ENCODE peak calls at places on chromosomes 4 and X, in six cellular contexts. E, S, T, N, A and I are unnamed samples.
A peak's percentile ranks its signal among the peaks of the same experiment; 100 is the strongest.

GRCh38 chr4:158018090-158018808 is 154.6 kb downstream of the GASK1B start:
- DNase-seq in S (peak; percentile 69), E (no peak), N (no peak), A (no peak), T (no peak), I (no peak)

GRCh38 chr4:156495109-156495508 is 476.5 kb downstream of the PDGFC start:
- DNase-seq in S (no peak), E (no peak), T (no peak), A (no peak), N (no peak), I (no peak)

GRCh38 chrX:144732588-144732987 is 514.7 kb upstream of the SPANXN1 start:
- DNase-seq in A (no peak), N (no peak), T (no peak), E (no peak), S (peak; percentile 43), I (no peak)

GRCh38 chr4:148166132-148166531 is 276.1 kb downstream of the NR3C2 start:
- DNase-seq in N (no peak), S (peak; percentile 50), T (peak; percentile 25), E (no peak), A (no peak), I (no peak)

GRCh38 chrX:86192827-86193226 is 44.6 kb downstream of the DACH2 start:
- DNase-seq in S (no peak), A (no peak), N (no peak), T (no peak), E (no peak), I (no peak)

GRCh38 chrX:41236629-41237028 is 97.3 kb upstream of the DDX3X start:
- DNase-seq in S (no peak), N (no peak), T (no peak), A (no peak), E (no peak), I (no peak)

GRCh38 chrX:39012561-39013209 is 211.4 kb downstream of the MID1IP1 start:
- DNase-seq in N (no peak), E (peak; percentile 0), S (peak; percentile 66), T (no peak), A (no peak), I (no peak)

GRCh38 chr4:15665738-15666365 is 10.7 kb upstream of the FBXL5 start:
- DNase-seq in E (no peak), S (peak; percentile 41), N (no peak), T (no peak), A (no peak), I (no peak)

GRCh38 chr4:145755802-145756201 is 75.9 kb downstream of the C4orf51 start:
- DNase-seq in E (no peak), A (no peak), T (no peak), N (no peak), S (peak; percentile 27), I (no peak)

GRCh38 chrX:46260502-46260901 is 284.7 kb downstream of the ZNF674 start:
- DNase-seq in S (peak; percentile 20), N (no peak), T (no peak), E (no peak), A (no peak), I (no peak)

GRCh38 chrX:2696698-2697215 is 5.7 kb downstream of the CD99 start:
- DNase-seq in S (peak; percentile 86), T (no peak), A (no peak), E (no peak), N (no peak), I (no peak)

GRCh38 chrX:153910446-153910845 is 6.0 kb downstream of the AVPR2 start:
- DNase-seq in E (no peak), S (no peak), T (no peak), A (no peak), N (no peak), I (no peak)

GRCh38 chrX:21166302-21166982 is 207.8 kb upstream of the CNKSR2 start:
- DNase-seq in S (peak; percentile 59), A (no peak), T (no peak), E (peak; percentile 41), N (no peak), I (no peak)

GRCh38 chr4:87853108-87853507 is 20.3 kb downstream of the MEPE start:
- DNase-seq in A (no peak), S (peak; percentile 80), E (peak; percentile 79), T (no peak), N (no peak), I (no peak)

GRCh38 chrX:29652484-29652883 is 562.9 kb upstream of the MAGEB2 start:
- DNase-seq in S (peak; percentile 92), A (no peak), E (peak; percentile 2), N (no peak), T (no peak), I (no peak)

GRCh38 chr4:119100640-119101039 is 35.0 kb upstream of the MYOZ2 start:
- DNase-seq in N (no peak), E (no peak), S (no peak), T (no peak), A (no peak), I (no peak)

GRCh38 chr4:38387348-38387747 is 276.7 kb upstream of the KLF3 start:
- DNase-seq in T (no peak), N (peak; percentile 90), A (peak; percentile 86), E (no peak), S (peak; percentile 99), I (peak; percentile 83)

GRCh38 chr4:169416997-169417396 is 146.2 kb upstream of the SH3RF1 start:
- DNase-seq in T (no peak), N (no peak), A (no peak), S (peak; percentile 41), E (no peak), I (no peak)

GRCh38 chr4:130468340-130468739 is 1372.4 kb downstream of the C4orf33 start:
- DNase-seq in N (no peak), S (no peak), E (no peak), A (no peak), T (no peak), I (no peak)

GRCh38 chrX:12702509-12703091 is 88.6 kb upstream of the PRPS2 start:
- DNase-seq in E (peak; percentile 58), S (no peak), T (no peak), A (no peak), N (peak; percentile 33), I (no peak)

GRCh38 chr4:130306566-130306965 is 1210.6 kb downstream of the C4orf33 start:
- DNase-seq in T (no peak), N (no peak), E (peak; percentile 77), A (no peak), S (no peak), I (no peak)

GRCh38 chr4:121129606-121130346 is 34.3 kb downstream of the TNIP3 start:
- DNase-seq in E (no peak), T (no peak), A (no peak), S (no peak), N (no peak), I (no peak)

GRCh38 chr4:171025776-171026175 is 787.4 kb upstream of the GALNTL6 start:
- DNase-seq in A (no peak), S (no peak), T (no peak), N (no peak), E (no peak), I (no peak)

GRCh38 chr4:124737619-124738018 is 25.1 kb upstream of the ANKRD50 start:
- DNase-seq in N (no peak), S (peak; percentile 32), E (no peak), A (no peak), T (no peak), I (no peak)

GRCh38 chrX:7448123-7448522 is 300.2 kb upstream of the PUDP start:
- DNase-seq in S (no peak), A (no peak), T (no peak), E (no peak), N (no peak), I (no peak)

DNA sequence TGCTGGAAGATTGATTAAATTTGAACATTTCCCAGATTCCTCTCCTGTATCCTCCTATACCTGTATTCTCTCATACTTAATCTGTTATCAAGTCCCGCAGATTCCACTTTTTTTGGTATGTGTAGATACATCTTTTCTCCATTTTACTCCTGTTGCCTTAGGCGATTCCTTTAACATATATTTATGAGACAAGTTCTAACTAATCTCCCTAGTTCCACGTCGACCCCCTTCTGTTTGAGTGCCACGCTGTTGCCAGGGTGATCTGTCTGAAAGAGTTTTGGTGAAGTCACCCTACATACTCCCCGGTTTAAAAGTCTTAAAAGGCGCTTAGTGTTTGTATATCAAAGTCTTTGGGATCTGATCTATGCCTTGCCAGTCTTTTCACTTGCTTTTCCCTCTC is 2.4 kb downstream of the HNRNPH2 start:
- DNase-seq in A (no peak), S (no peak), T (no peak), E (no peak), N (no peak), I (no peak)
- H3K4me3 ChIP-seq in A (peak overlapping the region; percentile 56), S (peak overlapping the region; percentile 44), T (peak overlapping the region; percentile 72), E (peak overlapping the region; percentile 79), N (peak overlapping the region; percentile 87), I (peak overlapping the region; percentile 14)

DNA sequence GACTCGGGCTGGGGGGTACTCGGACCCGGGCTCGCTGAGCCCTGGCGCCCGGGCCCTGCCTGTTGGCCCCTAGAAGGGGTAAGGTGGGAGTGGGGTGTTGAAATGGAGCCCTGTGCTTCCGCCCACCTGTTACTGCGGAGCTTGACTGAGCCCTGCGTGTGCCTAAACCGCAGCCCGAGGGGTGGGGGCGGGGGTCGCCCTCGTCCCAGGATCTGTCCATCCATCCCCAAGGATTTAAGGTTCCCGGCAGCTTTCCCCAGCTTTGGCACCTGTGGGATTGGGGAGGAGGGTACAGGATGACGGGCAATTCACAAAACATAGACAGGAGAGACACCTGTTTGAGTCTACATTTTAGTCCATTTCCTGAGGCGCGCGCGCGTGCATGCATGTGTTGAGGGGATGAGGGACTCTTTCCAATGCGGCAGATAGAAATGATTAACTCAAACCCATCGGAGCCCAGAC is 779 bp downstream of the GABRQ start:
- DNase-seq in T (no peak), S (no peak), N (no peak), A (no peak), E (peak; percentile 10), I (no peak)
- H3K4me3 ChIP-seq in T (no peak overlapping the region), S (no peak overlapping the region), N (peak overlapping the region; percentile 59), A (no peak overlapping the region), E (peak overlapping the region; percentile 70), I (no peak overlapping the region)

GRCh38 chrX:73852022-73852421 is 289.0 kb downstream of the CHIC1 start:
- DNase-seq in S (no peak), T (no peak), A (no peak), E (no peak), N (no peak), I (no peak)
- H3K4me3 ChIP-seq in S (peak overlapping the region; percentile 79), T (no peak overlapping the region), A (no peak overlapping the region), E (no peak overlapping the region), N (no peak overlapping the region), I (peak overlapping the region; percentile 65)

DNA sequence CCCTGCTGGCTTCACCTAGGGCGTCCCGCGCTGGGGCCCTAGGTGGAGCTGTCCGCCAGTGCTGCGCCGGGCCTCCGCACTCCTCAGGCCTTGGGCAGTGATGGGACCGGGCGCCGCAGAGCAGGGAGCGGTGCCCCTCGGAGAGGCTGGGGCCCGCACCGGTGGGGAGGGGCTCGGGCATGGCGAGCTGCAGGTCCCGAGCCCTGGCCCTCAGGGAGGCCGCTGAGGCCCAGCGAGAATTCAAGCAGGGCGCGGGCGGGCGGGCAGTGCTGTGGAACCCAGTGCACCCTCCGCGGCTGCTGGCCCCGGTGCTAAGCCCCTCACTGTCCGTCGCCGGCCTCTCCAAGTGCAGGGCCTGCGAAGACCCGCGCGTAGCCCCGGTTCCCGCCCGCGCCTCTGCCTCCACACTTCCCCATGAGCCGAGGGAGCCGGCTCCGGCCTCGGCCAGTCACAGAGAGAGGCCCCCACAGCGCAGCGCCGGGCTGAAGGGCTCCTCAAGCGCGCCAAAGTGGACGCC is 565.1 kb upstream of the NDST4 start:
- DNase-seq in E (peak; percentile 23), S (no peak), N (peak; percentile 7), T (peak; percentile 79), A (no peak), I (no peak)
- H3K4me3 ChIP-seq in E (no peak overlapping the region), S (no peak overlapping the region), N (no peak overlapping the region), T (no peak overlapping the region), A (no peak overlapping the region), I (no peak overlapping the region)